ENCODE peak calls at places on chromosomes 16 and 17, in seven cellular contexts. One of them, this sample, is unnamed.

GRCh38 chr16:76444823-76445222 is 167.6 kb downstream of the CNTNAP4 start:
- DNase-seq in AG09319: no peak
- DNase-seq in neural crest cell: no peak
- DNase-seq in dorsolateral prefrontal cortex: no peak
- DNase-seq in IMR-90: no peak
- DNase-seq in foreskin fibroblast: no peak
- DNase-seq in brain microvascular endothelial cell: no peak
- DNase-seq in this sample: no peak

GRCh38 chr16:31083981-31084380 is 4.8 kb downstream of the PRSS53 start:
- DNase-seq in foreskin fibroblast: no peak
- DNase-seq in IMR-90: no peak
- DNase-seq in AG09319: no peak
- DNase-seq in brain microvascular endothelial cell: no peak
- DNase-seq in neural crest cell: no peak
- DNase-seq in dorsolateral prefrontal cortex: no peak
- DNase-seq in this sample: no peak

GRCh38 chr17:66959641-66960375 is 4.7 kb upstream of the CACNG4 start:
- DNase-seq in AG09319: no peak
- DNase-seq in dorsolateral prefrontal cortex: no peak
- DNase-seq in neural crest cell: no peak
- DNase-seq in IMR-90: no peak
- DNase-seq in foreskin fibroblast: no peak
- DNase-seq in brain microvascular endothelial cell: no peak
- DNase-seq in this sample: no peak

GRCh38 chr16:15055141-15056053 is 477 bp downstream of the NTAN1 start:
- DNase-seq in neural crest cell: peak
- DNase-seq in IMR-90: peak
- DNase-seq in foreskin fibroblast: no peak
- DNase-seq in dorsolateral prefrontal cortex: peak
- DNase-seq in AG09319: no peak
- DNase-seq in brain microvascular endothelial cell: no peak
- DNase-seq in this sample: peak

GRCh38 chr16:31083556-31083955 is 5.2 kb downstream of the PRSS53 start:
- DNase-seq in brain microvascular endothelial cell: no peak
- DNase-seq in dorsolateral prefrontal cortex: no peak
- DNase-seq in AG09319: no peak
- DNase-seq in foreskin fibroblast: no peak
- DNase-seq in neural crest cell: no peak
- DNase-seq in IMR-90: no peak
- DNase-seq in this sample: no peak

GRCh38 chr17:53629188-53629587 is 193.5 kb upstream of the KIF2B start:
- DNase-seq in brain microvascular endothelial cell: peak
- DNase-seq in AG09319: no peak
- DNase-seq in foreskin fibroblast: no peak
- DNase-seq in dorsolateral prefrontal cortex: no peak
- DNase-seq in IMR-90: peak
- DNase-seq in neural crest cell: no peak
- DNase-seq in this sample: no peak

GRCh38 chr17:38613981-38614779 is 8.4 kb upstream of the SRCIN1 start:
- DNase-seq in neural crest cell: no peak
- DNase-seq in dorsolateral prefrontal cortex: no peak
- DNase-seq in brain microvascular endothelial cell: no peak
- DNase-seq in AG09319: no peak
- DNase-seq in foreskin fibroblast: no peak
- DNase-seq in IMR-90: no peak
- DNase-seq in this sample: no peak

GRCh38 chr16:66335704-66336329 is 30.7 kb upstream of the CDH5 start:
- DNase-seq in foreskin fibroblast: peak
- DNase-seq in AG09319: peak
- DNase-seq in brain microvascular endothelial cell: peak
- DNase-seq in IMR-90: peak
- DNase-seq in dorsolateral prefrontal cortex: peak
- DNase-seq in neural crest cell: no peak
- DNase-seq in this sample: no peak

GRCh38 chr17:28426081-28426519 is 20.1 kb upstream of the SLC46A1 start:
- DNase-seq in neural crest cell: peak
- DNase-seq in IMR-90: no peak
- DNase-seq in foreskin fibroblast: no peak
- DNase-seq in brain microvascular endothelial cell: no peak
- DNase-seq in dorsolateral prefrontal cortex: no peak
- DNase-seq in AG09319: no peak
- DNase-seq in this sample: no peak

GRCh38 chr17:40342575-40343058 is 21.9 kb downstream of the GJD3 start:
- DNase-seq in AG09319: no peak
- DNase-seq in foreskin fibroblast: no peak
- DNase-seq in dorsolateral prefrontal cortex: no peak
- DNase-seq in neural crest cell: no peak
- DNase-seq in brain microvascular endothelial cell: no peak
- DNase-seq in IMR-90: no peak
- DNase-seq in this sample: no peak

GRCh38 chr17:8820311-8821010 is 21.3 kb upstream of the MFSD6L start:
- DNase-seq in brain microvascular endothelial cell: no peak
- DNase-seq in AG09319: no peak
- DNase-seq in foreskin fibroblast: no peak
- DNase-seq in dorsolateral prefrontal cortex: no peak
- DNase-seq in IMR-90: no peak
- DNase-seq in neural crest cell: no peak
- DNase-seq in this sample: no peak

GRCh38 chr16:24988593-24989338 is 26.4 kb downstream of the ARHGAP17 start:
- DNase-seq in dorsolateral prefrontal cortex: no peak
- DNase-seq in neural crest cell: no peak
- DNase-seq in IMR-90: peak
- DNase-seq in brain microvascular endothelial cell: peak
- DNase-seq in AG09319: no peak
- DNase-seq in foreskin fibroblast: no peak
- DNase-seq in this sample: peak

GRCh38 chr16:49473773-49474172 is 100.2 kb downstream of the C16orf78 start:
- DNase-seq in AG09319: no peak
- DNase-seq in brain microvascular endothelial cell: no peak
- DNase-seq in dorsolateral prefrontal cortex: no peak
- DNase-seq in neural crest cell: no peak
- DNase-seq in IMR-90: no peak
- DNase-seq in foreskin fibroblast: no peak
- DNase-seq in this sample: no peak

GRCh38 chr17:38587193-38587592 is 18.6 kb downstream of the SRCIN1 start:
- DNase-seq in dorsolateral prefrontal cortex: no peak
- DNase-seq in AG09319: no peak
- DNase-seq in foreskin fibroblast: no peak
- DNase-seq in brain microvascular endothelial cell: no peak
- DNase-seq in neural crest cell: no peak
- DNase-seq in IMR-90: no peak
- DNase-seq in this sample: no peak

GRCh38 chr16:4297480-4297879 is 18.4 kb upstream of the GLIS2 start:
- DNase-seq in IMR-90: no peak
- DNase-seq in dorsolateral prefrontal cortex: no peak
- DNase-seq in neural crest cell: no peak
- DNase-seq in brain microvascular endothelial cell: no peak
- DNase-seq in foreskin fibroblast: no peak
- DNase-seq in AG09319: no peak
- DNase-seq in this sample: no peak

GRCh38 chr16:55499951-55500350 is 8.9 kb upstream of the LPCAT2 start:
- DNase-seq in AG09319: peak
- DNase-seq in dorsolateral prefrontal cortex: no peak
- DNase-seq in IMR-90: peak
- DNase-seq in brain microvascular endothelial cell: peak
- DNase-seq in foreskin fibroblast: peak
- DNase-seq in neural crest cell: no peak
- DNase-seq in this sample: peak

GRCh38 chr17:21418446-21419298 is 42.5 kb downstream of the KCNJ12 start:
- DNase-seq in IMR-90: no peak
- DNase-seq in foreskin fibroblast: no peak
- DNase-seq in neural crest cell: no peak
- DNase-seq in dorsolateral prefrontal cortex: no peak
- DNase-seq in brain microvascular endothelial cell: no peak
- DNase-seq in AG09319: no peak
- DNase-seq in this sample: peak

GRCh38 chr16:49828545-49829267 is 27.2 kb downstream of the ZNF423 start:
- DNase-seq in IMR-90: no peak
- DNase-seq in foreskin fibroblast: no peak
- DNase-seq in brain microvascular endothelial cell: no peak
- DNase-seq in dorsolateral prefrontal cortex: no peak
- DNase-seq in neural crest cell: no peak
- DNase-seq in AG09319: no peak
- DNase-seq in this sample: no peak

GRCh38 chr17:70434536-70435490 is 265.5 kb downstream of the KCNJ2 start:
- DNase-seq in IMR-90: no peak
- DNase-seq in dorsolateral prefrontal cortex: no peak
- DNase-seq in brain microvascular endothelial cell: no peak
- DNase-seq in neural crest cell: no peak
- DNase-seq in AG09319: no peak
- DNase-seq in foreskin fibroblast: no peak
- DNase-seq in this sample: no peak

GRCh38 chr17:57881783-57882291 is 32.0 kb upstream of the MRPS23 start:
- DNase-seq in IMR-90: no peak
- DNase-seq in brain microvascular endothelial cell: no peak
- DNase-seq in dorsolateral prefrontal cortex: no peak
- DNase-seq in foreskin fibroblast: no peak
- DNase-seq in AG09319: no peak
- DNase-seq in neural crest cell: no peak
- DNase-seq in this sample: no peak

GRCh38 chr16:30748634-30749445 is 615 bp downstream of the PHKG2 start:
- DNase-seq in foreskin fibroblast: peak
- DNase-seq in IMR-90: peak
- DNase-seq in neural crest cell: peak
- DNase-seq in AG09319: no peak
- DNase-seq in brain microvascular endothelial cell: peak
- DNase-seq in dorsolateral prefrontal cortex: no peak
- DNase-seq in this sample: peak

GRCh38 chr16:57045694-57046381 is 46.5 kb upstream of the CPNE2 start:
- DNase-seq in neural crest cell: peak
- DNase-seq in foreskin fibroblast: peak
- DNase-seq in AG09319: peak
- DNase-seq in IMR-90: peak
- DNase-seq in brain microvascular endothelial cell: peak
- DNase-seq in dorsolateral prefrontal cortex: peak
- DNase-seq in this sample: peak
- TF ChIP-seq CTCF in neural crest cell: peak
- TF ChIP-seq CTCF in foreskin fibroblast: peak
- TF ChIP-seq CTCF in AG09319: peak
- TF ChIP-seq CTCF in IMR-90: peak
- TF ChIP-seq CTCF in brain microvascular endothelial cell: peak
- TF ChIP-seq CTCF in dorsolateral prefrontal cortex: peak
- TF ChIP-seq CTCF in this sample: no peak

DNA sequence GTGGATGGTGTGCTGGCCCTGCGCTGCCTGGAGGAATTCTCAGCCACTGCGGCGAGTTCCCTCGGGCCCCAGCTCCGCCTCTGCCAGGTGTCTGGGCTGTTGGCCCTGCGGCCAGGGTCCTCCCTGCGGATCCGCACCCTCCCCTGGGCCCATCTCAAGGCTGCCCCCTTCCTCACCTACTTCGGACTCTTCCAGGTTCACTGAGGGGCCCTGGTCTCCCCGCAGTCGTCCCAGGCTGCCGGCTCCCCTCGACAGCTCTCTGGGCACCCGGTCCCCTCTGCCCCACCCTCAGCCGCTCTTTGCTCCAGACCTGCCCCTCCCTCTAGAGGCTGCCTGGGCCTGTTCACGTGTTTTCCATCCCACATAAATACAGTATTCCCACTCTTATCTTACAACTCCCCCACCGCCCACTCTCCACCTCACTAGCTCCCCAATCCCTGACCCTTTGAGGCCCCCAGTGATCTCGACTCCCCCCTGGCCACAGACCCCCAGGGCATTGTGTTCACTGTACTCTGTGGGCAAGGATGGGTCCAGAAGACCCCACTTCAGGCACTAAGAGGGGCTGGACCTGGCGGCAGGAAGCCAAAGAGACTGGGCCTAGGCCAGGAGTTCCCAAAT is 1.3 kb upstream of the TNFSF13 start:
- DNase-seq in foreskin fibroblast: no peak
- DNase-seq in IMR-90: no peak
- DNase-seq in dorsolateral prefrontal cortex: no peak
- DNase-seq in brain microvascular endothelial cell: no peak
- DNase-seq in AG09319: no peak
- DNase-seq in neural crest cell: no peak
- DNase-seq in this sample: peak
- TF ChIP-seq CTCF in foreskin fibroblast: no peak
- TF ChIP-seq CTCF in IMR-90: no peak
- TF ChIP-seq CTCF in dorsolateral prefrontal cortex: no peak
- TF ChIP-seq CTCF in brain microvascular endothelial cell: no peak
- TF ChIP-seq CTCF in AG09319: no peak
- TF ChIP-seq CTCF in neural crest cell: no peak
- TF ChIP-seq CTCF in this sample: no peak

DNA sequence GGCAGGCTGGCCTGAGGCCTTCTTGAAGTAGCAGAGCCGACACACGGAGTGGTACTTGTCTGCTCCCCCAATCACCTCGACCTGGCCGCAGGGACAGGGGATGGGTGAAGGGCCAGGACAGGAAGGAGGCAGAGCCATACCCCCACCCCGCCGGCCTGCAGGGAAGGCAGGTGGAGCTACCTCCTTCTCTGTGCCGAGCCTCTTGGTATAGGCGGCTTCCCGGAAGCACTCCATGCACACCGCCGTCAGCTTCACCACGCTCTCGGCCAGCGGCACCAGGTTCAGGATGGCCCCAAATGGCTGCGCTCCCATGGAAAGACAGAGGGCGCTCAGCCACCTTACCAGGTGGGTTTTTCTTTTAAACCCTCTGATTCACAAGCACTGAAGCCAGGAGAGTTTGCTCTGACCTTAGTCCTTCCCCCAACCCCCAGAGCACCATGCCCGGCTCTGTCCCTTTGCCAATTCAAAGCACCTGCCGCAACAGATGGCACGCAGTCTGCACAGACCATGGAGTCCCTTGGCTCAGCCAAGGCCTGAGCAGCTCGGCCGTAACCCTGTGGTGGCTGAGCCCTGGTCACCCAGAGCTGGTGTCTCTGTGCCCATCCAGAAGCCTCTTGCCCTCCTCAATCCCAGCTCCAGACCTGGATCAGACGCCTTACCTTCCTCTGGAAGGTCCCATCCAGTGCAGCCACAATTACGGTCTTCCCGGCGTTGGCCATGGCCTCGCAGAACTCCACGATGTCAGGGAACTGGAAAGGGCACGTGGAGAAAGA is 6.7 kb downstream of the SYNGR2 start:
- DNase-seq in brain microvascular endothelial cell: no peak
- DNase-seq in IMR-90: no peak
- DNase-seq in AG09319: no peak
- DNase-seq in foreskin fibroblast: no peak
- DNase-seq in dorsolateral prefrontal cortex: no peak
- DNase-seq in neural crest cell: no peak
- DNase-seq in this sample: no peak
- TF ChIP-seq CTCF in brain microvascular endothelial cell: no peak
- TF ChIP-seq CTCF in IMR-90: no peak
- TF ChIP-seq CTCF in AG09319: no peak
- TF ChIP-seq CTCF in foreskin fibroblast: no peak
- TF ChIP-seq CTCF in dorsolateral prefrontal cortex: no peak
- TF ChIP-seq CTCF in neural crest cell: peak
- TF ChIP-seq CTCF in this sample: no peak

GRCh38 chr17:688100-688989 is 26.3 kb downstream of the VPS53 start:
- DNase-seq in dorsolateral prefrontal cortex: no peak
- DNase-seq in IMR-90: peak
- DNase-seq in foreskin fibroblast: no peak
- DNase-seq in AG09319: no peak
- DNase-seq in neural crest cell: no peak
- DNase-seq in brain microvascular endothelial cell: peak
- DNase-seq in this sample: no peak
- TF ChIP-seq CTCF in dorsolateral prefrontal cortex: peak
- TF ChIP-seq CTCF in IMR-90: peak
- TF ChIP-seq CTCF in foreskin fibroblast: peak
- TF ChIP-seq CTCF in AG09319: peak
- TF ChIP-seq CTCF in neural crest cell: peak
- TF ChIP-seq CTCF in brain microvascular endothelial cell: peak
- TF ChIP-seq CTCF in this sample: no peak

This sample was measured in activated CD8-positive, alpha-beta T cell treated with anti-CD3 and anti-CD28 coated beads for 36 hours.